ENCODE peak calls at places on chromosomes 12 and 14, in five cellular contexts. K is IMR-90, Y is uterus, H is stomach, C is HCT116. B is an unnamed sample. For H3K36me3, the result is how much of the 10 kb centered on the place peaks cover.

GRCh38 chr12:90211017-90211416 is 502.4 kb upstream of the ATP2B1 start:
- DNase-seq in Y (no peak), H (no peak), K (peak), C (no peak), B (no peak)

GRCh38 chr12:24943947-24944597 is 4.8 kb downstream of the BCAT1 start:
- DNase-seq in Y (no peak), C (no peak), K (peak), H (no peak), B (no peak)

GRCh38 chr14:63276492-63277342 is 42.0 kb downstream of the GPHB5 start:
- DNase-seq in H (no peak), K (peak), C (peak), Y (no peak), B (no peak)

GRCh38 chr14:68079941-68080697 is 260.5 kb downstream of the RAD51B start:
- DNase-seq in C (no peak), Y (no peak), K (peak), H (no peak), B (no peak)

GRCh38 chr12:93229494-93230310 is 148.0 kb upstream of the NUDT4 start:
- DNase-seq in C (peak), H (no peak), Y (no peak), K (peak), B (no peak)

GRCh38 chr12:77339610-77340009 is 274.2 kb upstream of the E2F7 start:
- DNase-seq in H (no peak), K (peak), C (no peak), Y (no peak), B (no peak)

GRCh38 chr12:69688021-69688420 is 11.1 kb downstream of the BEST3 start:
- DNase-seq in C (no peak), K (peak), H (no peak), Y (no peak), B (no peak)

GRCh38 chr12:75592638-75593335 is 81.4 kb upstream of the KRR1 start:
- DNase-seq in K (no peak), H (no peak), C (no peak), Y (no peak), B (no peak)

GRCh38 chr12:55068416-55069010 is 48.7 kb downstream of the NEUROD4 start:
- DNase-seq in C (peak), K (peak), Y (no peak), H (no peak), B (no peak)

GRCh38 chr12:96233941-96234461 is 39.8 kb downstream of the ELK3 start:
- DNase-seq in C (no peak), Y (peak), H (peak), K (peak), B (peak)

GRCh38 chr12:46269429-46270241 is 792 bp upstream of the SLC38A1 start:
- DNase-seq in H (no peak), Y (no peak), K (no peak), C (no peak), B (peak)

GRCh38 chr12:30417697-30418231 is 277.9 kb downstream of the IPO8 start:
- DNase-seq in C (peak), Y (no peak), K (peak), H (no peak), B (no peak)

GRCh38 chr12:7609480-7609879 is 56.2 kb downstream of the APOBEC1 start:
- DNase-seq in K (peak), C (no peak), H (no peak), Y (no peak), B (no peak)

GRCh38 chr12:48869191-48869590 is 3.5 kb upstream of the RND1 start:
- DNase-seq in K (no peak), C (no peak), Y (no peak), H (no peak), B (no peak)

GRCh38 chr14:28751467-28752058 is 15.0 kb upstream of the FOXG1 start:
- DNase-seq in K (peak), H (peak), Y (no peak), C (peak), B (no peak)

GRCh38 chr14:24194873-24195185 is 412 bp downstream of the TM9SF1 start:
- DNase-seq in C (no peak), H (no peak), Y (no peak), K (no peak), B (no peak)

GRCh38 chr14:92105845-92106094 is 612 bp downstream of the ATXN3 start:
- DNase-seq in C (no peak), H (peak), K (no peak), Y (peak), B (peak)

GRCh38 chr12:109609256-109609821 is 35.7 kb downstream of the MVK start:
- DNase-seq in H (no peak), K (no peak), C (no peak), Y (no peak), B (no peak)

DNA sequence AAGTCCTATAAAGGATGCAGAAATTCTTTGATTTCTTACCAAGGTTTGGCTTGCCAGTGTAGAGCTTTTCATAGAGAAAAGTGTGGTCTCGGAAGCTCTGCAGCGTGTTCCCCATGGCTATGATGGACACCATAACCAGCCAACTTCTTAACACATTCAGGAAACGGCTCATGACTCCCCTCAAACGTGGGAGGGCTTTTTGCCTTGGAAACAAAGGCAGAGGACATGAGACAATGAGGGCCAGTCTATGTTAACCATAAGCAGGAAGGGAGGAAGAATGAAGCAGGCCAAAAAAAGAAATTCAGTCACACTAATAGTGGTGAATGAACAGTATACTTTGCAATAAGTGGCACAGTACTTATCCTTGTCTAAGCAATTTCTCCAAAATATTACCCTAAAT is 3.3 kb downstream of the ERG28 start:
- DNase-seq in Y (no peak), C (no peak), H (no peak), K (no peak), B (no peak)
- H3K36me3 ChIP-seq in Y (under half), C (under half), H (under half), K (under half), B (under half)

GRCh38 chr12:52070243-52070925 is 606 bp downstream of the ATG101 start:
- DNase-seq in H (no peak), Y (no peak), K (no peak), C (no peak), B (no peak)
- TF ChIP-seq POLR2A in H (no peak), Y (no peak), K (peak), C (no peak), B (no peak)

DNA sequence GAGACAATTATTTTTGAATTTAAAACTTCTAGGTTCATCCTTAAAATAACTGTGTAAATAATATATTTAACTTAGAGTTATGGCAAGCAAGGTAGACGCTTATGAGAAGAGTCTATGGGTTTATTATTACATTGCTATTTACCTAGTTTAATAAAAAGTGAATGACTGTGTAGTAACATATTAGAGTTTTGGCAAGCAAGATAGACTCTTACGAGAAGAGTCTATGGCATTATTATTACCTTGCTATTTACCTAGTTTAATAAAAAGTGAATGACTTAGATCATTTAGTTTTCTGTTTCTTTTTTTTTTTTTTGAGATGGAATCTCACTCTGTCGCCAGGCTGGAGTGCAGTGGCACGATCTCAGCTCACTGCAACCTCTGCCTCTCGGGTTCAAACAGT is 3.8 kb downstream of the RNF34 start:
- DNase-seq in Y (no peak), C (no peak), H (no peak), K (no peak), B (no peak)
- H3K36me3 ChIP-seq in Y (under half), C (under half), H (under half), K (under half), B (under half)

GRCh38 chr12:118357327-118358007 is 15.2 kb downstream of the TAOK3 start:
- DNase-seq in C (peak), H (no peak), Y (no peak), K (peak), B (no peak)
- TF ChIP-seq POLR2A in C (no peak), H (no peak), Y (no peak), K (no peak), B (no peak)

GRCh38 chr14:69771136-69771535 is 4.2 kb downstream of the SRSF5 start:
- DNase-seq in C (no peak), Y (no peak), H (no peak), K (no peak), B (no peak)
- H3K36me3 ChIP-seq in C (half or more), Y (under half), H (half or more), K (half or more), B (under half)

DNA sequence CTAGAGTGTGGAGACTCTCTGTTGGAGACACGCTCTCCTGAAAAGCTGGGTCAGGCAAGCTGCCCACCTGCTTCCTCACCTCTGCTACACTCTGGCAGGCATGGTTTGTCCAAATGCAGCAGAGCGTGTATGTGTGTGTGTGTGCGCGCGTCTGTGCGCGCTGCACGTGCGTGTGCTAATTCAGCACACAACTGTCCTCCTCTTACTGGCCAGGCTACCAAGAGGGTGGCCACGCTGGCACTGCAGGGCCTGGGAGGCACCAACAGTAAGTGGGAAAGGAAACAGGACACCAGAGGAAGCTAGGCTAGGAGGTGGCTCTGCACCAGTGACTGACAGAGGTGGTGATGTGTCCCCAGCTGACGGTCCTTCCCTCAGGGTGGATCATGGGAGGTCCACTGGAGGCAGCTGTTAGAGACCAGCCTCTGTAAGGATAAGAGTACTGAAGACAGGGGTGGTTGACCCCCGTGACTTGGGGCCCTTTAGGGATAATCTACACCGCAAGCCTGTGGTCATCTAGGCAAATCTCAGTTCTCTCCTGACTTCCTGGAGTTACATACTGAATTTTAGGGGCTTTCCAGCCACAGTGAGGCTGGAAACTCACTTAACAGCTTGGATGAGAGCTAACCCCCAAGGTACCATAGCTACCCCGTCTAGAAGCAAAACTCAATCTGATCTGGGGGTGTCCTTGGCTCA is 15.6 kb upstream of the TFCP2 start:
- DNase-seq in K (no peak), H (no peak), Y (no peak), C (no peak), B (peak)
- TF ChIP-seq POLR2A in K (no peak), H (no peak), Y (no peak), C (no peak), B (no peak)

DNA sequence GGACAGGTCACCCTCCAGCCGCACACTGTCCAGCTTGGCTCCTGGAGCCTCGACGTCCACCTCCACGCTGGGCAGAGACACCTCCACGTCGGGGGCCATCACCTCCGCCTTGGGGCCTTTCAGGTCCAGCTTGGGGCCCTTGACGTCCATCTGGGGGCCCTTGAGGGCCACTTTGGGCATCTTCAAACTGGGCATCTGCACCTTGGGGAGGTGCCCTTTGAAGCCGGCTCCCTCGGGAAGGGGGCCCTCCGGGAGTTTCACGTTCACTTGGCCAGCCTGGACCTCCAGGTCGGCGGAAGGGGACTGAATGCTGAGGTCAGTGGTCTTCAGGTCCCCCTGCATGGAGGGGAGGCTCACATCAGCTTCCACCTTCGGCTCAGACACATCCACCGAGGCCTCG is 25.3 kb downstream of the PLD4 start:
- DNase-seq in C (no peak), H (no peak), Y (no peak), K (no peak), B (no peak)
- H3K36me3 ChIP-seq in C (under half), H (under half), Y (under half), K (under half), B (under half)

GRCh38 chr14:95710106-95710505 is 3.8 kb downstream of the TCL1A start:
- DNase-seq in C (no peak), H (no peak), K (no peak), Y (no peak), B (no peak)

GRCh38 chr14:95713596-95714371 is at the start of gene TCL1A:
- DNase-seq in K (no peak), C (no peak), Y (no peak), H (no peak), B (peak)

GRCh38 chr14:95707327-95707726 is 6.6 kb downstream of the TCL1A start:
- DNase-seq in K (no peak), Y (no peak), H (no peak), C (no peak), B (no peak)

GRCh38 chr14:95712398-95712797 is 1.5 kb downstream of the TCL1A start:
- DNase-seq in K (no peak), H (no peak), Y (no peak), C (no peak), B (no peak)

GRCh38 chr14:95711476-95712176 is 2.3 kb downstream of the TCL1A start:
- DNase-seq in H (no peak), Y (no peak), C (no peak), K (no peak), B (no peak)
- TF ChIP-seq POLR2A in H (no peak), Y (no peak), C (no peak), K (no peak), B (no peak)

GRCh38 chr12:123267991-123268843 is 3.4 kb downstream of the CDK2AP1 start:
- DNase-seq in H (no peak), Y (no peak), C (no peak), K (no peak), B (no peak)
- H3K36me3 ChIP-seq in H (under half), Y (under half), C (under half), K (under half), B (under half)

GRCh38 chr12:12562585-12563245 is at the start of gene DUSP16:
- DNase-seq in Y (peak), K (peak), H (peak), C (peak), B (peak)

GRCh38 chr12:12562016-12562483 is 613 bp downstream of the DUSP16 start:
- DNase-seq in C (no peak), Y (peak), K (peak), H (no peak), B (no peak)

GRCh38 chr12:12561305-12562015 is 1.2 kb downstream of the DUSP16 start:
- DNase-seq in Y (peak), C (no peak), K (peak), H (peak), B (peak)

GRCh38 chr12:12559699-12560296 is 2.9 kb downstream of the DUSP16 start:
- DNase-seq in C (no peak), K (no peak), H (no peak), Y (no peak), B (no peak)

DNA sequence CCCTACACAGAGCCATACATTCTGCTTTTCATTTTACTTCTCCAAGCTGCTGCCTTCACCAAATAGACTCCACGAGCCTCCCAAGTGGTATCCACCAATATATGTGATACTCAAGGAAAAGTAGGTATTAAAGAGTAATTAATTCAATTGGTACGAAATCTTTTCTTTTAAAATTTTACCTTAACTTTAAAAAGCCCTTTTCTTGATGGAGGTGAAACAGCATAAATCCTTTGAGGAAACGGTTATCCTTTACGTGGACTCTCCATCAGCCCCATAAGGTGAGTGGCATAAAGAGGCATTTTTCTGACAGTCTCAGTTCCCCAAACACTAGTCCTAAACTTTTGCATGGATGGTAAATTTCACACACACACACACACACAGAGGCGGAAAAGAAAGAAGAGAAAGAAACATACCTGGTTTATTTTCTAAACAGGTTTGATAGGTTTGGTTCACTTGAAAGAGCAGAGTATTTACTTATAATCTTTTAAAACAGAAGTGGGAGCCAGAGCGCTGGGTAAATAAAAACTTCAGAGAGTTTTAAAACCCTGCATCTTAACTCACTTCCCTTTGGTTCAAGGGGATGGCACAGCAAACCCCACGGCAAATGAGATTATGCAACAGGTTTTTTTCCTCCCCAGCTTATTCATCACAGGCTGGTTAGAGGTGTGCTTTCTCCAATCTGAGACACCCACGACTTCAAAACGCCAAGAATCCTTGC is 1.9 kb downstream of the DUSP16 start:
- DNase-seq in Y (peak), K (peak), C (no peak), H (peak), B (peak)
- TF ChIP-seq POLR2A in Y (peak), K (no peak), C (no peak), H (no peak), B (peak)